ENCODE peak calls at places on chromosomes 1 and 21, in seven cellular contexts. P is endothelial cell, R is neural progenitor cell, L is fibroblast of the aortic adventitia, O is HFFc6, N is left ventricle myocardium inferior, C is GM12864. E is an unnamed sample.

GRCh38 chr1:203284411-203285208 is 20.7 kb upstream of the BTG2 start:
- DNase-seq in P (no peak), R (no peak), L (no peak), O (no peak), N (no peak), C (no peak), E (no peak)

GRCh38 chr1:199362996-199363395 is 664.5 kb upstream of the NR5A2 start:
- DNase-seq in P (no peak), R (no peak), L (no peak), O (no peak), N (no peak), C (no peak), E (no peak)

GRCh38 chr1:67801903-67802302 is 31.4 kb downstream of the GNG12 start:
- DNase-seq in P (no peak), R (no peak), L (no peak), O (peak), N (no peak), C (no peak), E (no peak)

GRCh38 chr1:154295408-154296235 is 23.2 kb downstream of the HAX1 start:
- DNase-seq in P (no peak), R (no peak), L (no peak), O (no peak), N (no peak), C (no peak), E (no peak)

GRCh38 chr1:246567258-246568235 is 1.3 kb downstream of the CNST start:
- DNase-seq in P (no peak), R (peak), L (peak), O (peak), N (no peak), C (no peak), E (peak)

GRCh38 chr1:56295949-56296929 is 283.1 kb downstream of the PLPP3 start:
- DNase-seq in P (no peak), R (no peak), L (no peak), O (no peak), N (no peak), C (peak), E (no peak)

GRCh38 chr1:119971710-119972570 is 75.6 kb upstream of the ADAM30 start:
- DNase-seq in P (no peak), R (no peak), L (no peak), O (no peak), N (no peak), C (no peak), E (no peak)

GRCh38 chr1:154697710-154698109 is 89.7 kb upstream of the ADAR start:
- DNase-seq in P (no peak), R (no peak), L (peak), O (peak), N (no peak), C (no peak), E (no peak)

GRCh38 chr1:5597991-5598823 is 394.0 kb downstream of the NPHP4 start:
- DNase-seq in P (no peak), R (peak), L (no peak), O (no peak), N (no peak), C (no peak), E (no peak)

GRCh38 chr1:22509815-22510214 is 53.5 kb upstream of the EPHA8 start:
- DNase-seq in P (no peak), R (no peak), L (peak), O (no peak), N (no peak), C (no peak), E (no peak)

GRCh38 chr1:20739225-20739624 is 6.7 kb upstream of the SH2D5 start:
- DNase-seq in P (no peak), R (no peak), L (peak), O (peak), N (no peak), C (no peak), E (peak)

GRCh38 chr1:48073773-48074172 is 76.6 kb upstream of the TRABD2B start:
- DNase-seq in P (no peak), R (no peak), L (no peak), O (no peak), N (no peak), C (no peak), E (no peak)

GRCh38 chr1:78676347-78676982 is 26.8 kb downstream of the IFI44 start:
- DNase-seq in P (peak), R (peak), L (peak), O (peak), N (no peak), C (peak), E (peak)

GRCh38 chr1:5419501-5419900 is 572.7 kb downstream of the NPHP4 start:
- DNase-seq in P (no peak), R (no peak), L (no peak), O (no peak), N (no peak), C (no peak), E (no peak)

GRCh38 chr1:147515046-147515869 is 26.0 kb upstream of the BCL9 start:
- DNase-seq in P (peak), R (no peak), L (peak), O (no peak), N (no peak), C (no peak), E (no peak)

GRCh38 chr1:228045871-228046270 is 36.6 kb upstream of the ARF1 start:
- DNase-seq in P (no peak), R (no peak), L (no peak), O (no peak), N (no peak), C (no peak), E (no peak)

GRCh38 chr21:32549861-32550260 is 35.5 kb downstream of the TCP10L start:
- DNase-seq in P (no peak), R (no peak), L (no peak), O (no peak), N (no peak), C (no peak), E (no peak)

GRCh38 chr1:111197598-111198289 is 2.7 kb downstream of the DENND2D start:
- DNase-seq in P (peak), R (peak), L (no peak), O (no peak), N (no peak), C (peak), E (no peak)

GRCh38 chr1:162153374-162153773 is 83.9 kb downstream of the NOS1AP start:
- DNase-seq in P (no peak), R (no peak), L (no peak), O (no peak), N (no peak), C (no peak), E (no peak)

GRCh38 chr1:69410893-69411292 is 156.8 kb upstream of the LRRC7 start:
- DNase-seq in P (no peak), R (no peak), L (no peak), O (no peak), N (no peak), C (no peak), E (no peak)

GRCh38 chr21:36027352-36027751 is 33.0 kb downstream of the SETD4 start:
- DNase-seq in P (no peak), R (no peak), L (peak), O (no peak), N (no peak), C (no peak), E (no peak)

GRCh38 chr1:26471498-26472329 is 526 bp upstream of the HMGN2 start:
- DNase-seq in P (peak), R (peak), L (peak), O (peak), N (peak), C (no peak), E (no peak)

GRCh38 chr1:78146137-78146822 is 100.5 kb downstream of the GIPC2 start:
- DNase-seq in P (no peak), R (no peak), L (peak), O (peak), N (no peak), C (no peak), E (no peak)

GRCh38 chr1:201582977-201583376 is 44.0 kb downstream of the NAV1 start:
- DNase-seq in P (no peak), R (peak), L (no peak), O (no peak), N (no peak), C (no peak), E (no peak)

GRCh38 chr1:32636793-32637561 is 13.4 kb downstream of the ZBTB8OS start:
- DNase-seq in P (no peak), R (peak), L (no peak), O (no peak), N (no peak), C (no peak), E (no peak)

GRCh38 chr1:216929870-216930582 is 206.8 kb upstream of the ESRRG start:
- DNase-seq in P (no peak), R (no peak), L (no peak), O (no peak), N (no peak), C (no peak), E (no peak)

DNA sequence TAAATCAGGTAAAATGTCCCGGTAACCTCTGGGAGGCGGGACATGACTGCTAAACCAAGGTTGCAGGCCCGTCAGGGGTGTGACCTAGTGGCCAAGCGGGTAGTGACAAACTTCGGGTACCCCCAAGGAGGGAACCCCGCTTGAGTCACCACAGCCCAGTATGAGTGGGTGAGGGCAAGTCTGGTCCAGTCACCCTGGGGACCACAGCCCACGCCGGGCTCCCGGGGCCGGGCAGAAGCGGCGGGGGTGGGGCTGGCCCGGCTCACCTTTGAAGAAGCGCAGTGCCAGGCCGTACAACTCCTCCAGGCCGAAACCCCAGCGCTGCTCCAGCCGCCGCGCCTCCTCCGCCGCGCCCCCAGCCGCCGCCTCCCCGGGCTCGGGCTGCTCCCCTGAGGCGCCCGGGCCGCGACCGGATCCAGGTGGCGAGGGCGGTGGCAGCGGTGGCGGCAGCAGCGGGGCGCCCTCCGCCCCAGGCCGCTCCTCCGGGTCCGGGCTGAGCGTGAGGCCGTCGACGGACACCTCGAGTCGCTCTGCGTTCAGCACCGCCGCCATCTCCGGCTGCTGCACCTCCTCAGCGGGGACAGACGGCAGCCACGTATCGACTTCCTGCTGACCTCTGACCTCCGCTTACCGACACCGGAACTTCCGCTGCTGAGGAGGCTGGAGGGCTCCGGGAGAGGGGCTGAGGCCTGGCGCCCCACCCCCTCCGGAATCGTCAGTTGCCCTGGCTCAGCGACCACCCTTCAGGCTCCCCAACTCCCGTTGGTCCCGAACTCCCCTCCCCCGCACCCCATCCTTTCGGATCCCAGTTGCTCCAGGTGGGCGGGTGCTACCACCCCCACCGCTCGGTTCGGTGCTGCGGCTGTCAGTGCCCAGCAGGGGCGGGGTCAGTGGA is at the start of gene ACBD3:
- DNase-seq in P (peak), R (peak), L (peak), O (peak), N (peak), C (peak), E (peak)
- TF ChIP-seq CTCF in P (no peak), R (no peak), L (peak), O (peak), N (peak), C (peak), E (no peak)

GRCh38 chr1:93633313-93633712 is 48.3 kb downstream of the BCAR3 start:
- DNase-seq in P (no peak), R (no peak), L (no peak), O (no peak), N (no peak), C (no peak), E (no peak)

GRCh38 chr1:93628682-93629081 is 53.0 kb downstream of the BCAR3 start:
- DNase-seq in P (no peak), R (no peak), L (no peak), O (no peak), N (no peak), C (no peak), E (no peak)

GRCh38 chr1:93630168-93630567 is 51.5 kb downstream of the BCAR3 start:
- DNase-seq in P (no peak), R (no peak), L (no peak), O (no peak), N (no peak), C (no peak), E (no peak)

GRCh38 chr1:93629101-93630059 is 52.3 kb downstream of the BCAR3 start:
- DNase-seq in P (peak), R (peak), L (peak), O (peak), N (no peak), C (no peak), E (no peak)

GRCh38 chr1:93631626-93632365 is 49.8 kb downstream of the BCAR3 start:
- DNase-seq in P (no peak), R (no peak), L (no peak), O (no peak), N (no peak), C (no peak), E (no peak)
- TF ChIP-seq CTCF in P (no peak), R (peak), L (peak), O (peak), N (peak), C (peak), E (peak)

GRCh38 chr1:3858231-3858981 is 1.1 kb downstream of the DFFB start:
- DNase-seq in P (peak), R (peak), L (peak), O (peak), N (no peak), C (no peak), E (no peak)
- TF ChIP-seq CTCF in P (no peak), R (no peak), L (no peak), O (no peak), N (no peak), C (no peak), E (peak)

DNA sequence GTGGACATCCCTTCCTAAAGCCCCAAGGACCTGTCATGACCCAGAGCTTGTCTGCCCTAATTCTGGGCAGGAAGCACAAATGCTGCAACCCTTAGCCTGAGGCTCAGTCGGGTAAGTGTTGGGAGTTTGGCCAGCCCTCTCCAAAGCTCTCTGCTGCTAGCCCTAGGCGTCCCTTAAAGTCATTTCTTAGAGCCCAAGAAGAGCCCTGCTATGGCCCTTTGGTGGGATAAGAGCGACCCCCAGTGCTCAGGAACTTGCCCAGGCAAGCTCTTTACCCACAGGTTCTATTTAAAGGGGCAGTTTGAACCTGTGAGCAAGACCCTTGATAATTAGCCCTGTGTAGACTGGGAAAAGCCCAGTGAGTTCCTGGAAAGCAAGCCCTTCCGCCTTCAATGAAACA is 356.8 kb downstream of the RRAGC start:
- DNase-seq in P (peak), R (peak), L (no peak), O (no peak), N (no peak), C (no peak), E (no peak)
- TF ChIP-seq CTCF in P (no peak), R (peak), L (no peak), O (no peak), N (no peak), C (peak), E (no peak)

GRCh38 chr1:35939484-35939883 is 8.6 kb downstream of the AGO3 start:
- DNase-seq in P (no peak), R (no peak), L (no peak), O (no peak), N (no peak), C (no peak), E (no peak)
- TF ChIP-seq CTCF in P (no peak), R (no peak), L (no peak), O (no peak), N (no peak), C (no peak), E (no peak)

GRCh38 chr1:215277537-215277936 is 195.0 kb downstream of the KCNK2 start:
- DNase-seq in P (no peak), R (no peak), L (peak), O (peak), N (no peak), C (no peak), E (peak)

GRCh38 chr1:215282557-215282956 is 200.0 kb downstream of the KCNK2 start:
- DNase-seq in P (no peak), R (no peak), L (peak), O (peak), N (no peak), C (no peak), E (no peak)

GRCh38 chr1:215284966-215285365 is 202.4 kb downstream of the KCNK2 start:
- DNase-seq in P (no peak), R (no peak), L (no peak), O (no peak), N (no peak), C (no peak), E (no peak)

GRCh38 chr1:215276582-215276981 is 194.0 kb downstream of the KCNK2 start:
- DNase-seq in P (no peak), R (no peak), L (no peak), O (no peak), N (no peak), C (no peak), E (no peak)

GRCh38 chr1:215279682-215280081 is 197.1 kb downstream of the KCNK2 start:
- DNase-seq in P (no peak), R (no peak), L (no peak), O (no peak), N (no peak), C (no peak), E (no peak)
- TF ChIP-seq CTCF in P (no peak), R (no peak), L (no peak), O (no peak), N (no peak), C (no peak), E (no peak)

DNA sequence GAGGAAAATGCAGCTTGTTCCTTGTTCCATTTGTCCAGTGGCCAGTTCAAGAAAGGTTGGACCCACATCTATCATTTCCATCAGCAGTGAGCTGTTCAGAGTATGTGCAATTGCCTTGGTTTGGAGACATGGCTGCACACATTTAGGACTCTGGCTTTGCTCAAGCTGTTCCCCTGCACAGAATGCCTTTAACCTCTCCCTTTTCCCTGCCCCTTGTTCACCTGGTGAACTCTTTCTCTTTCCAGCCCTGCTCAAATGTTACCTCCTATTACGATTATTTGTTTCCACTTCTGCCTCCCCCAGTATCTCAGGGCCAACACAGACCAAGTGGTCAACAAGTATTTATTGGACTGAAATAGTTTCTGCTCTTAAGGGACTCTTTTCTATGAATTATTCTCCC is 385.9 kb downstream of the CAMTA1 start:
- DNase-seq in P (no peak), R (no peak), L (no peak), O (no peak), N (no peak), C (no peak), E (no peak)
- TF ChIP-seq CTCF in P (no peak), R (no peak), L (no peak), O (no peak), N (no peak), C (no peak), E (no peak)

DNA sequence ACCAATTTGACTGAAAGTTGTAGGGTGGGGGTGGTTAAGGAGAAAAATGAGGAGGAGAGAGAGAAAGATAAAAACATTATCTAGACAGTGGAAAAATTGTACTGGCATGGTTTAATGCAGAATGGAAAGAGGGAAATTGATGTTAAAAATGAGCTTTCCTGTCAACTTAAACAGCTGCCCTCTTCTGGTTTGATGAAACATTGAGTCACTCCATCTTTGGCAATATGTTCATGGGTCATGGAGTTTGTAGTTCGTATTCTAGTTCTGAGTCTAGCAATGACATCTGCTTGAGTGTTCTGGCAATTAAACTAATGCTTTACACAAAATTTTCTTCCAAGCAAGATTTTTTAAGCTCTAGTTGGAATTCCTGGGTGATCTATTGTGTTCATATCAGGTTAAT is 9.6 kb downstream of the ZNF648 start:
- DNase-seq in P (no peak), R (no peak), L (no peak), O (no peak), N (no peak), C (no peak), E (no peak)
- TF ChIP-seq CTCF in P (no peak), R (no peak), L (no peak), O (no peak), N (no peak), C (peak), E (no peak)

GRCh38 chr1:23798662-23799142 is 1.9 kb downstream of the GALE start:
- DNase-seq in P (peak), R (no peak), L (no peak), O (no peak), N (no peak), C (no peak), E (no peak)

GRCh38 chr1:23799255-23799569 is 1.3 kb downstream of the GALE start:
- DNase-seq in P (no peak), R (no peak), L (no peak), O (no peak), N (no peak), C (no peak), E (no peak)

GRCh38 chr1:23797478-23798448 is 2.8 kb downstream of the GALE start:
- DNase-seq in P (no peak), R (no peak), L (no peak), O (no peak), N (no peak), C (no peak), E (no peak)

GRCh38 chr1:23795676-23796465 is 4.7 kb downstream of the GALE start:
- DNase-seq in P (no peak), R (no peak), L (no peak), O (no peak), N (no peak), C (no peak), E (no peak)

DNA sequence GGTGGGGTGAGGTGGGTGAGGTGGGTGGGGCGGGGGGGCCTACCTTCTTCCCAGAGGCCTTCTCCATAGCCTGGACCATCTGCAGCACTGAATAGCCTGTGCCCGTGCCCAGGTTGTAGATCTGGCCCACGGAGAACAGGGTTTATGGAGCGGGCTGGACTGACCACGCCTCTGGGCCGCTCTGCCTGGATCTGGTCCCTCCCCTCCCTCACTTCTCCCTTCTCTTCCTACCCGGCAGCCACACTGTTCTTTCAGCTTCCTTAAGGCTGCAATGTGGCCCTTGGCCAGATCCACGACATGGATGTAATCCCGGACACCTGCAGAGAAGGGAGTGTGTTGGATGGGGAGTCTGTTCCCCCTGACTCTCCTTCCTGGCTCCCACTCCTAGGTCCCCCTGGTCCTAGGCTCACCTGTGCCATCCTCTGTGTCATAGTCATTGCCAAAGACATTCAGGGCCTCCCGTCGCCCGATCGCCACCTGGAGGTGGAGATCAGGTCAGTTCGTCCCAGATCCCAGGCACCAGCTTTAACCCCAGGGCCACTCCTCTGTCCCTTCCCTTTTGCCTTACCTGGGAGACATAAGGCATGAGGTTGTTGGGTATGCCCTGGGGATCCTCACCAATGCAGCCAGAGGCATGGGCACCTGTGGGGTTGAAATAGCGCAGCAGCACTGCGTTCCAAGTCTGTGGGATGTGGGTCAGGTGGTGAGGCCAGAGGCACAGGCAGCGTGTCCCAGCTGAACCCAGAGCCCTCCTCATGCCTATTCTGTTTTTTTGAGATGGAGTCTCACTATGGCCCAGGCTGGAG is 3.9 kb downstream of the GALE start:
- DNase-seq in P (no peak), R (no peak), L (no peak), O (no peak), N (no peak), C (no peak), E (no peak)
- TF ChIP-seq CTCF in P (no peak), R (no peak), L (no peak), O (no peak), N (no peak), C (no peak), E (no peak)